ENCODE peak calls at places on chromosome 1, in seven cellular contexts. One of them, this sample, is unnamed.

GRCh38 chr1:54153548-54154439 is 994 bp upstream of the CDCP2 start:
- DNase-seq in nephron progenitor cell: peak; percentile 19
- DNase-seq in AML-193: peak; percentile 27
- DNase-seq in amygdala: no peak
- DNase-seq in GM04503: peak; percentile 51
- DNase-seq in heart right ventricle: peak; percentile 31
- DNase-seq in left cardiac atrium: peak; percentile 58
- DNase-seq in this sample: no peak

GRCh38 chr1:77557053-77557452 is 125.4 kb downstream of the ZZZ3 start:
- DNase-seq in nephron progenitor cell: no peak
- DNase-seq in AML-193: no peak
- DNase-seq in amygdala: no peak
- DNase-seq in GM04503: no peak
- DNase-seq in heart right ventricle: no peak
- DNase-seq in left cardiac atrium: no peak
- DNase-seq in this sample: no peak

GRCh38 chr1:234699795-234700665 is 90.1 kb upstream of the IRF2BP2 start:
- DNase-seq in nephron progenitor cell: no peak
- DNase-seq in AML-193: no peak
- DNase-seq in amygdala: no peak
- DNase-seq in GM04503: no peak
- DNase-seq in heart right ventricle: no peak
- DNase-seq in left cardiac atrium: peak; percentile 47
- DNase-seq in this sample: no peak

GRCh38 chr1:18347559-18347958 is 133.2 kb upstream of the KLHDC7A start:
- DNase-seq in nephron progenitor cell: no peak
- DNase-seq in AML-193: no peak
- DNase-seq in amygdala: no peak
- DNase-seq in GM04503: no peak
- DNase-seq in heart right ventricle: no peak
- DNase-seq in left cardiac atrium: no peak
- DNase-seq in this sample: no peak

GRCh38 chr1:89472253-89472652 is 52.4 kb upstream of the LRRC8B start:
- DNase-seq in nephron progenitor cell: no peak
- DNase-seq in AML-193: no peak
- DNase-seq in amygdala: no peak
- DNase-seq in GM04503: no peak
- DNase-seq in heart right ventricle: no peak
- DNase-seq in left cardiac atrium: no peak
- DNase-seq in this sample: no peak

GRCh38 chr1:38284953-38285352 is 238.4 kb upstream of the POU3F1 start:
- DNase-seq in nephron progenitor cell: no peak
- DNase-seq in AML-193: no peak
- DNase-seq in amygdala: no peak
- DNase-seq in GM04503: no peak
- DNase-seq in heart right ventricle: peak; percentile 23
- DNase-seq in left cardiac atrium: no peak
- DNase-seq in this sample: no peak

GRCh38 chr1:155022927-155023236 is 10.7 kb downstream of the DCST2 start:
- DNase-seq in nephron progenitor cell: no peak
- DNase-seq in AML-193: no peak
- DNase-seq in amygdala: no peak
- DNase-seq in GM04503: no peak
- DNase-seq in heart right ventricle: no peak
- DNase-seq in left cardiac atrium: no peak
- DNase-seq in this sample: no peak

GRCh38 chr1:220484135-220484534 is 43.8 kb upstream of the MARK1 start:
- DNase-seq in nephron progenitor cell: no peak
- DNase-seq in AML-193: no peak
- DNase-seq in amygdala: no peak
- DNase-seq in GM04503: no peak
- DNase-seq in heart right ventricle: no peak
- DNase-seq in left cardiac atrium: no peak
- DNase-seq in this sample: no peak

GRCh38 chr1:50132495-50132894 is 23.8 kb downstream of the ELAVL4 start:
- DNase-seq in nephron progenitor cell: no peak
- DNase-seq in AML-193: no peak
- DNase-seq in amygdala: no peak
- DNase-seq in GM04503: no peak
- DNase-seq in heart right ventricle: no peak
- DNase-seq in left cardiac atrium: no peak
- DNase-seq in this sample: no peak

GRCh38 chr1:160746870-160747500 is 7.9 kb downstream of the SLAMF7 start:
- DNase-seq in nephron progenitor cell: no peak
- DNase-seq in AML-193: no peak
- DNase-seq in amygdala: no peak
- DNase-seq in GM04503: no peak
- DNase-seq in heart right ventricle: no peak
- DNase-seq in left cardiac atrium: no peak
- DNase-seq in this sample: no peak

GRCh38 chr1:164772635-164773034 is 213.7 kb downstream of the PBX1 start:
- DNase-seq in nephron progenitor cell: no peak
- DNase-seq in AML-193: no peak
- DNase-seq in amygdala: no peak
- DNase-seq in GM04503: peak; percentile 65
- DNase-seq in heart right ventricle: peak; percentile 45
- DNase-seq in left cardiac atrium: peak; percentile 71
- DNase-seq in this sample: no peak

GRCh38 chr1:31932491-31933316 is 5.5 kb downstream of the PTP4A2 start:
- DNase-seq in nephron progenitor cell: no peak
- DNase-seq in AML-193: peak; percentile 15
- DNase-seq in amygdala: no peak
- DNase-seq in GM04503: no peak
- DNase-seq in heart right ventricle: no peak
- DNase-seq in left cardiac atrium: no peak
- DNase-seq in this sample: peak; percentile 61

GRCh38 chr1:47406966-47407365 is 9.1 kb upstream of the FOXE3 start:
- DNase-seq in nephron progenitor cell: no peak
- DNase-seq in AML-193: no peak
- DNase-seq in amygdala: no peak
- DNase-seq in GM04503: no peak
- DNase-seq in heart right ventricle: no peak
- DNase-seq in left cardiac atrium: no peak
- DNase-seq in this sample: no peak

GRCh38 chr1:114723915-114724314 is 7.3 kb upstream of the NRAS start:
- DNase-seq in nephron progenitor cell: no peak
- DNase-seq in AML-193: no peak
- DNase-seq in amygdala: no peak
- DNase-seq in GM04503: no peak
- DNase-seq in heart right ventricle: no peak
- DNase-seq in left cardiac atrium: no peak
- DNase-seq in this sample: no peak

This sample was measured in DND-41.